ENCODE peak calls at places on chromosome 15, in five cellular contexts. U, C, F, G and L are unnamed samples.

GRCh38 chr15:87610366-87610765 is 646.2 kb downstream of the NTRK3 start:
- DNase-seq in U (no peak), C (no peak), F (peak; percentile 77), G (no peak), L (no peak)

GRCh38 chr15:38508647-38509046 is 54.7 kb downstream of the FAM98B start:
- DNase-seq in U (no peak), C (no peak), F (peak; percentile 22), G (no peak), L (no peak)

GRCh38 chr15:29870495-29871151 is 48.4 kb upstream of the TJP1 start:
- DNase-seq in U (no peak), C (no peak), F (no peak), G (no peak), L (no peak)

GRCh38 chr15:82849556-82850241 is 40.3 kb downstream of the WHAMM start:
- DNase-seq in U (peak; percentile 93), C (peak; percentile 68), F (peak; percentile 92), G (peak; percentile 89), L (peak; percentile 48)

GRCh38 chr15:91853968-91854943 is 748 bp downstream of the SLCO3A1 start:
- DNase-seq in U (peak; percentile 28), C (no peak), F (no peak), G (peak; percentile 71), L (no peak)

GRCh38 chr15:63339836-63340235 is 41.8 kb downstream of the CA12 start:
- DNase-seq in U (no peak), C (no peak), F (no peak), G (no peak), L (no peak)

GRCh38 chr15:45635191-45635638 is 386 bp downstream of the SQOR start:
- DNase-seq in U (peak; percentile 62), C (peak; percentile 37), F (no peak), G (peak; percentile 90), L (peak; percentile 71)

GRCh38 chr15:89157918-89158564 is 63.3 kb downstream of the RLBP1 start:
- DNase-seq in U (no peak), C (no peak), F (no peak), G (no peak), L (no peak)

GRCh38 chr15:57283774-57284508 is 92.4 kb upstream of the CGNL1 start:
- DNase-seq in U (no peak), C (no peak), F (no peak), G (no peak), L (no peak)

GRCh38 chr15:58065445-58066041 is at the start of gene ALDH1A2:
- DNase-seq in U (peak; percentile 25), C (no peak), F (peak; percentile 89), G (peak; percentile 65), L (no peak)

GRCh38 chr15:41331833-41332787 is at the start of gene OIP5:
- DNase-seq in U (peak; percentile 99), C (peak; percentile 95), F (peak; percentile 99), G (peak; percentile 99), L (peak; percentile 96)
- TF ChIP-seq POLR2A in U (no peak), C (peak; percentile 89), F (peak; percentile 98), G (no peak), L (no peak)

DNA sequence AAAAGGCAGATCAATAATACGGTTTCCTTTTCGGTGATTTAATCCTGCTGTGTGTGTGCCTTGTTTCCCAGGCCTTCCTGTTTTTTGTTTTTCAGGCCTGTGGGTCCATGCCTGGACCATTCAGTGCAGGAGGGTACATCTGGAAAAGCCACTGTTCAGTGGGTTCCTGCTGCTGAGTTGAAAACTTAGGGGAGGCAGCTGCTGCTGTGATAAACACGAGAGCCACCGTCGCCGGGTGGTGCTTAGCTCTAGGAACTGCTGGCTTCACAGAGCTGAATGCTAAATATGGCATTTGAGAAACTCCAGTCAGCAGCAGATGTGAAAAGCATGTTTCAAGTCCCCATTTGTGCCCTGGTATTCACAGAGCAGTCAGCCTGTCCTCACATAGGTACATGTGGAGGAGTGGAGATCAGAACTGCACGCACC is 44.0 kb downstream of the SYNM start:
- DNase-seq in U (no peak), C (no peak), F (no peak), G (peak; percentile 77), L (no peak)
- TF ChIP-seq POLR2AphosphoS5 in U (no peak), C (no peak), F (no peak), G (peak; percentile 59), L (no peak)

DNA sequence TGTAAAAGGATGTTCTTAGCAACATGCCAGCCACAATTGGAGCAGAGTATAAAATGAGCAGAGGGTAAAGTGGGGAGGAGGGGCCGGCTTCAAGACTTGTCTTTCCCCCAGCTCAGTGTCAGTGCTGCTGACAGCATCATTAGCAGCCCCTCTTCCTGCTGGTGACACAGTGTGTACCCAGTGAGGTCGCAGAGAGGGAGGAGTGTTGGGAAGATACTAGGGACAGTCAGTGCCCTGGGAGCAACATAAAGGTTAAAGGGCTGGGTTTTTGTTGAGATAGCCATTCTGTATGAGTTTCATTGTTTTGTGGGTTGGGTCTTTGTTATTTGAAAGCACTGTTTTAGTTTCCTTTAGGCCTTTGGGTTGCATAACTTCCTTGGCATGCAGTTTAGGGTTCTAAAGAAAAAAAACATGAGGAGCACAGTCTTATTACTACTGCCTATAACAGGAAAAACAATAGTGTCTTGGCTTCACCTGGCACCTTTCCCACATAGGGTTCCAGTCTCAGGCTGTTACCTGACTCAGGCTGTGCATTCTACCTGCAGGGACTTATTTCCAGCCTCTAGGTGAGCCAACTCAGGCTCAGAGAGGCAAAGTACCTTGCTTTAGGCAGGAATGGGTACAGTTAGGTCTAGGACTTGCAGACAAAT is 94.1 kb upstream of the SKOR1 start:
- DNase-seq in U (no peak), C (no peak), F (no peak), G (no peak), L (no peak)
- TF ChIP-seq POLR2A in U (no peak), C (no peak), F (no peak), G (no peak), L (no peak)

DNA sequence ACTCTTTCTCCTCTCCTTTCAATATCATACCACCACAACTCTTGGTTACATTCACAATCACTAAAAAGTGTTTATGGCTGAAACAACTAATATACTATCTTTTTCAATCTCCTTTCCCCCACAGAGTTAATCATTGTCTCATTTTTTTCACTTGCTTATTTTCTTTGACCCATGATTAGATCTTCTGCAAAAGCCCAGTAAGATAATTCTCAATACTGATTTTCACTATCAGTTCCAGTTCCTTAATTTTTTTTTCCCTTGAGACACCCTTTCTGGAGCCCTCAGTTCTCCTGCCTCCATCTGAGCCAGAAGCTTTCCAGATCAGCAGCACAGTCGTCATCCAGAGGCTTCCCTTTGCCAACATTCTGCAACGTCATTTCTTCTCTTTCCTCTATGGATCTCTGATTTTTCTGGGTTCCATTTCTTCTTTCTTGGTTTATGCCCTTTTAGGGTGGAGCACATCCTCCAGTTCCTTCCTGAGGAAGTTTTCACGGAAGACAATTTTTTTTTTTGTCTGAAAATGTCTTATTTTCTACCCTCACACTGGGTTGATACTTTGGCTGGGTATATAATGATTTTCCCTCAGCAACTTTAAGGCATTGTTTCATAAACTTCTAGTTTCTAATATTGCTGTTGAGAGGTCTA is 88.7 kb upstream of the C15orf39 start:
- DNase-seq in U (no peak), C (no peak), F (no peak), G (no peak), L (no peak)
- TF ChIP-seq POLR2AphosphoS5 in U (no peak), C (no peak), F (no peak), G (no peak), L (no peak)

GRCh38 chr15:31440754-31441298 is 114.2 kb downstream of the KLF13 start:
- DNase-seq in U (no peak), C (no peak), F (no peak), G (peak; percentile 82), L (no peak)
- TF ChIP-seq POLR2A in U (no peak), C (no peak), F (no peak), G (no peak), L (no peak)

GRCh38 chr15:42549782-42550392 is 1.2 kb downstream of the HAUS2 start:
- DNase-seq in U (no peak), C (no peak), F (no peak), G (no peak), L (no peak)
- TF ChIP-seq POLR2AphosphoS5 in U (no peak), C (no peak), F (no peak), G (no peak), L (no peak)

DNA sequence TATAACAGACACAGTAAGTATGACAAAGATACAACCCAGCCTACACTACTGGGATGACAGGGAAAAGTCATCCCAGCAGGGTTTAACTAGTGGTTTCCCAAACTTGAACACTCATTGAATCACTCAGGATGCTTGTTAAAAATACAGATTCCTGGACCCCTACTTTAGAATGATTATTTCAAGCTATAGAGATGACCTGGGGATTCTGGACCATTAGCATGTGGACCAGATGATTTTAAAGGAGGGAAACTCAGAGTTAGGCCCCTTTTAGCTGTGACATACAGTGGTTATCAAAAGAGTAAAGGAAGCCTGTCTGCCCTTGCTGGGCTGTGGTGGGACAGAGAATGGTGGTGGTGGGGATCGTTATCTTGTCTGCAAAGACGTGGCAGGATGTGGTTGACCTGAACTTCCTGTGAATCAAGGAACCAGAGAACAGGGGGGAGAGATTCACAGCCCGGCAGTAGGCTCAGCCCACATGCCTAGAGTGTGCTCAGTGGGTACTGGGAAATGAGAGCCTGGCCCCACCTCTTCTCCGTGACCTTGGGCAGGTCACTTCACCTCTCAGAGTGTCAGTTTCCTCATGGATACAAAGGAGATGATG is 306.3 kb downstream of the RPLP1 start:
- DNase-seq in U (peak; percentile 13), C (peak; percentile 37), F (no peak), G (no peak), L (no peak)
- TF ChIP-seq POLR2A in U (no peak), C (no peak), F (no peak), G (no peak), L (no peak)

DNA sequence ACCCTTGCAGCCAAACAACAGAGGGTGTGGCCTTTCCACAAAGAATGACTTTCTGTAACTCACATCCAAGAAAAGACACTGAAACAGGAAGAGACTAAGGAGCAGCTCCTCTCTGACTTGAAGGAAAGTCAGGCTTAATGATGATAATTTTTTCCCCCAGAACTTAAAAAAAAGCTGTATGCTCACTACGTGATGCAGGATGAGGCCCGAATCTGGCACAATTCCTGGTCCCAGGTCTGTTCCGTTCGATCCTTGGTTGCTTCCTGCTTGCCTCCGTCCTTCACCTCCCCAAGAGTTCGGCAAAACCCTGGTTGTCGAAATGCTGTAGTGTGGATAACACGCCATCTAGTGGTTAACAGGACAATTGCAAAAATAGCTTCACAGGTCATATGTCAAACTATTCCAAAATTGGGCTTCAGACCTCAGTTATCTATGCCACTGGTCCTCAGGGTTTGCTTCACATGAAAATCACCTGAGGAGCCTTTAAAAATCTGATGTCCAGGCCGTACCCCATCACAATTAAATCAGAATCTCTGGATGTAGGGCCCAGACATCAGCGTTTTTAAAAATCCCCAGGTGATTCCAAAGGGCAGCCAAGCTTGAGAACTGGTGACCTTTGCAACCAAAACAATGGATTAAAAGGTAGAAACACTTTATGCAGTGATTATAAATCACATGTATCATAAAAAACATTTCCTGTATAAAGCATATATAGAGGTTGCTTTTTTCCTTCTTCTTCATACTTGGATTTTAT is 28.1 kb upstream of the SYNM start:
- DNase-seq in U (peak; percentile 67), C (peak; percentile 37), F (peak; percentile 62), G (peak; percentile 82), L (peak; percentile 62)
- TF ChIP-seq POLR2AphosphoS5 in U (peak; percentile 76), C (no peak), F (no peak), G (no peak), L (no peak)